ENCODE peak calls at places on chromosomes 13 and 19, in six cellular contexts. G is neuronal stem cell, T is neural progenitor cell, V is endothelial cell of umbilical vein, U is mesendoderm, M is IMR-90. Q is an unnamed sample.
A peak's percentile ranks its signal among the peaks of the same experiment; 100 is the strongest.

GRCh38 chr13:93635687-93636086 is 409.1 kb downstream of the GPC6 start:
- DNase-seq in M (peak; percentile 14), V (no peak), G (no peak), U (no peak), T (no peak), Q (peak; percentile 57)

GRCh38 chr19:39112338-39112890 is 13.2 kb upstream of the PAK4 start:
- DNase-seq in M (no peak), T (no peak), G (no peak), V (no peak), U (no peak), Q (peak; percentile 27)

GRCh38 chr19:4066176-4066606 is 508 bp downstream of the ZBTB7A start:
- DNase-seq in U (no peak), V (no peak), M (no peak), G (no peak), T (no peak), Q (no peak)

GRCh38 chr13:23705578-23705977 is 135.4 kb downstream of the TNFRSF19 start:
- DNase-seq in U (no peak), T (no peak), M (peak; percentile 68), G (no peak), V (no peak), Q (no peak)

GRCh38 chr13:85543144-85543543 is 256.1 kb downstream of the SLITRK6 start:
- DNase-seq in T (no peak), U (no peak), M (no peak), G (no peak), V (no peak), Q (no peak)

GRCh38 chr13:73146705-73147104 is 87.9 kb downstream of the KLF5 start:
- DNase-seq in V (no peak), M (peak; percentile 35), G (no peak), U (no peak), T (no peak), Q (no peak)

GRCh38 chr19:49129238-49129583 is 9.9 kb downstream of the PPFIA3 start:
- DNase-seq in G (no peak), M (no peak), U (peak; percentile 31), V (no peak), T (peak; percentile 68), Q (no peak)

GRCh38 chr13:114043421-114044053 is 69.7 kb upstream of the C13orf46 start:
- DNase-seq in G (peak; percentile 29), T (no peak), M (peak; percentile 95), V (no peak), U (peak; percentile 94), Q (peak; percentile 86)

GRCh38 chr13:72127031-72127430 is 260.0 kb upstream of the DACH1 start:
- DNase-seq in V (no peak), M (no peak), G (no peak), U (peak; percentile 20), T (peak; percentile 19), Q (no peak)

GRCh38 chr19:42152285-42152684 is 20.0 kb upstream of the POU2F2 start:
- DNase-seq in T (no peak), M (no peak), V (no peak), U (no peak), G (no peak), Q (no peak)

GRCh38 chr13:61770697-61771096 is 355.0 kb upstream of the PCDH20 start:
- DNase-seq in V (no peak), T (peak; percentile 42), M (no peak), U (no peak), G (no peak), Q (no peak)

GRCh38 chr19:31049431-31049830 is 299.8 kb downstream of the TSHZ3 start:
- DNase-seq in G (no peak), M (no peak), U (no peak), V (no peak), T (no peak), Q (no peak)

GRCh38 chr19:40807147-40808020 is 8.4 kb downstream of the EGLN2 start:
- DNase-seq in M (no peak), V (no peak), T (peak; percentile 51), G (no peak), U (peak; percentile 85), Q (no peak)

GRCh38 chr19:39257227-39257626 is 8.6 kb upstream of the IFNL4 start:
- DNase-seq in V (no peak), G (no peak), U (no peak), T (no peak), M (no peak), Q (no peak)

GRCh38 chr19:41957838-41958366 is 1.2 kb downstream of the RABAC1 start:
- DNase-seq in V (peak; percentile 82), U (peak; percentile 95), M (peak; percentile 83), T (peak; percentile 92), G (peak; percentile 71), Q (peak; percentile 67)

GRCh38 chr13:35481777-35482176 is 5.3 kb upstream of the MAB21L1 start:
- DNase-seq in V (no peak), U (no peak), G (no peak), M (no peak), T (no peak), Q (no peak)

GRCh38 chr13:28750187-28751045 is 31.6 kb upstream of the SLC46A3 start:
- DNase-seq in M (no peak), U (no peak), V (peak; percentile 70), G (no peak), T (no peak), Q (no peak)

GRCh38 chr13:41716236-41716635 is 244.7 kb downstream of the VWA8 start:
- DNase-seq in M (no peak), G (no peak), V (peak; percentile 49), T (no peak), U (no peak), Q (no peak)

GRCh38 chr19:28466107-28467045 is 746.6 kb downstream of the UQCRFS1 start:
- DNase-seq in G (peak; percentile 64), U (peak; percentile 61), T (peak; percentile 76), M (peak; percentile 15), V (no peak), Q (peak; percentile 20)

GRCh38 chr13:52127378-52127777 is 1.5 kb downstream of the NEK5 start:
- DNase-seq in T (no peak), V (no peak), M (no peak), G (no peak), U (no peak), Q (peak; percentile 93)

GRCh38 chr13:47853236-47853635 is 147.8 kb downstream of the SUCLA2 start:
- DNase-seq in V (no peak), T (no peak), U (no peak), G (no peak), M (no peak), Q (peak; percentile 34)

GRCh38 chr13:67048084-67048792 is 181.9 kb downstream of the PCDH9 start:
- DNase-seq in U (no peak), V (peak; percentile 80), M (peak; percentile 93), T (peak; percentile 4), G (no peak), Q (peak; percentile 95)

GRCh38 chr13:39783051-39783450 is 127.6 kb downstream of the COG6 start:
- DNase-seq in M (no peak), G (no peak), U (no peak), T (no peak), V (peak; percentile 80), Q (no peak)

GRCh38 chr19:30580673-30581072 is 208.5 kb downstream of the ZNF536 start:
- DNase-seq in U (no peak), T (no peak), M (no peak), G (no peak), V (no peak), Q (no peak)

GRCh38 chr13:83065136-83065535 is 817.1 kb downstream of the SLITRK1 start:
- DNase-seq in T (no peak), M (peak; percentile 63), G (no peak), U (no peak), V (no peak), Q (peak; percentile 86)

GRCh38 chr19:49861541-49862410 is 5.6 kb downstream of the PNKP start:
- DNase-seq in T (no peak), G (no peak), U (no peak), M (no peak), V (no peak), Q (no peak)

GRCh38 chr13:83881917-83882625 is at the start of gene SLITRK1:
- DNase-seq in U (peak; percentile 91), G (peak; percentile 92), M (peak; percentile 19), T (peak; percentile 94), V (no peak), Q (peak; percentile 60)

GRCh38 chr13:99072356-99072755 is 94.5 kb upstream of the DOCK9 start:
- DNase-seq in G (no peak), U (no peak), M (no peak), V (no peak), T (no peak), Q (no peak)

GRCh38 chr19:33374406-33374703 is 846 bp downstream of the CEBPG start:
- DNase-seq in V (no peak), M (peak; percentile 27), T (peak; percentile 41), U (peak; percentile 32), G (no peak), Q (peak; percentile 8)

GRCh38 chr13:75468098-75468497 is 13.9 kb downstream of the TBC1D4 start:
- DNase-seq in T (no peak), V (no peak), U (no peak), G (no peak), M (peak; percentile 53), Q (peak; percentile 36)

GRCh38 chr13:44574466-44574855 is 1.7 kb downstream of the TSC22D1 start:
- DNase-seq in G (no peak), V (no peak), T (peak; percentile 15), M (peak; percentile 36), U (no peak), Q (no peak)
- H3K9ac ChIP-seq in G (no peak overlapping the region), V (no peak overlapping the region), T (peak overlapping the region; percentile 8), M (peak overlapping the region; percentile 28), U (peak overlapping the region; percentile 14), Q (peak overlapping the region; percentile 91)

GRCh38 chr19:11180346-11180745 is 17.0 kb downstream of the KANK2 start:
- DNase-seq in T (no peak), V (no peak), G (no peak), M (no peak), U (no peak), Q (no peak)
- H3K4me3 ChIP-seq in T (no peak overlapping the region), V (no peak overlapping the region), G (no peak overlapping the region), M (no peak overlapping the region), U (no peak overlapping the region), Q (no peak overlapping the region)

DNA sequence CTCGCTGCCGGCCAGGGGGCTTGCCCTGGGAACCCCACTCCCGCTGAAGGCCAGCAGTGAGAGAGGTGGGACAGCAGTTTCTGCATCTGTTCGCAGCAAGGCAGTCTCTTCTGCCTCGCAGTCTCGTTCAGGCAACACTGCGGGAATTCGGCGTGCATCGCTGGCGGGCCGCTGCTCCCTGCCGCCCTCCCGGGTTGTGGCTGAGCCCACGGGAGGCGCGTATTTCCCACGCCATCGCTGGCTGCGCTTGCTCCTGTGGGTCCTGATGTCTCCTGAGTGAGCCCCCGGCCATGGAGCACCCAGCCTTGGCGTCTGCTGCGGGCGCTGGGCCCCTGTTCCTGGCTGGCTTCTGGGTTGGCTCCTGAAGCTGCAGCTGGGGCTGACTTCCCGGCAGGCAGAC is 227.9 kb downstream of the TEX29 start:
- DNase-seq in V (no peak), U (no peak), T (no peak), M (no peak), G (no peak), Q (no peak)
- H3K9ac ChIP-seq in V (no peak overlapping the region), U (no peak overlapping the region), T (no peak overlapping the region), M (no peak overlapping the region), G (no peak overlapping the region), Q (no peak overlapping the region)

GRCh38 chr19:47742636-47743035 is 2.7 kb upstream of the NOP53 start:
- DNase-seq in U (no peak), T (peak; percentile 26), G (no peak), M (no peak), V (no peak), Q (peak; percentile 31)
- H3K4me3 ChIP-seq in U (no peak overlapping the region), T (peak overlapping the region; percentile 44), G (no peak overlapping the region), M (no peak overlapping the region), V (no peak overlapping the region), Q (peak overlapping the region; percentile 43)

Q was measured in astrocyte.